ENCODE peak calls at places on chromosomes 3 and 15, in eight cellular contexts. One of them, this sample, is unnamed.

GRCh38 chr15:43794269-43795037 is 2.3 kb downstream of the SERF2 start:
- DNase-seq in MG63: peak
- DNase-seq in IMR-90: peak
- DNase-seq in fibroblast of mammary gland: peak
- DNase-seq in Caki2: no peak
- DNase-seq in dermis blood vessel endothelial cell: peak
- DNase-seq in NCI-H146: no peak
- DNase-seq in stomach: no peak
- DNase-seq in this sample: no peak

GRCh38 chr3:126828306-126828705 is 124.3 kb downstream of the CHCHD6 start:
- DNase-seq in MG63: no peak
- DNase-seq in IMR-90: no peak
- DNase-seq in fibroblast of mammary gland: peak
- DNase-seq in Caki2: no peak
- DNase-seq in dermis blood vessel endothelial cell: no peak
- DNase-seq in NCI-H146: no peak
- DNase-seq in stomach: no peak
- DNase-seq in this sample: no peak

GRCh38 chr3:53844262-53845102 is 1.7 kb downstream of the CHDH start:
- DNase-seq in MG63: no peak
- DNase-seq in IMR-90: no peak
- DNase-seq in fibroblast of mammary gland: no peak
- DNase-seq in Caki2: no peak
- DNase-seq in dermis blood vessel endothelial cell: no peak
- DNase-seq in NCI-H146: no peak
- DNase-seq in stomach: peak
- DNase-seq in this sample: no peak

GRCh38 chr3:14837864-14838263 is 19.1 kb downstream of the FGD5 start:
- DNase-seq in MG63: no peak
- DNase-seq in IMR-90: no peak
- DNase-seq in fibroblast of mammary gland: peak
- DNase-seq in Caki2: no peak
- DNase-seq in dermis blood vessel endothelial cell: peak
- DNase-seq in NCI-H146: no peak
- DNase-seq in stomach: no peak
- DNase-seq in this sample: no peak

GRCh38 chr15:31080618-31081017 is 20.9 kb downstream of the TRPM1 start:
- DNase-seq in MG63: peak
- DNase-seq in IMR-90: no peak
- DNase-seq in fibroblast of mammary gland: no peak
- DNase-seq in Caki2: peak
- DNase-seq in dermis blood vessel endothelial cell: peak
- DNase-seq in NCI-H146: peak
- DNase-seq in stomach: peak
- DNase-seq in this sample: peak

GRCh38 chr3:107452436-107452835 is 70.3 kb upstream of the BBX start:
- DNase-seq in MG63: no peak
- DNase-seq in IMR-90: peak
- DNase-seq in fibroblast of mammary gland: peak
- DNase-seq in Caki2: no peak
- DNase-seq in dermis blood vessel endothelial cell: no peak
- DNase-seq in NCI-H146: no peak
- DNase-seq in stomach: no peak
- DNase-seq in this sample: peak

GRCh38 chr3:53224536-53224935 is 31.3 kb downstream of the TKT start:
- DNase-seq in MG63: no peak
- DNase-seq in IMR-90: no peak
- DNase-seq in fibroblast of mammary gland: no peak
- DNase-seq in Caki2: no peak
- DNase-seq in dermis blood vessel endothelial cell: no peak
- DNase-seq in NCI-H146: no peak
- DNase-seq in stomach: no peak
- DNase-seq in this sample: no peak

GRCh38 chr3:127791221-127791913 is 30.9 kb downstream of the MGLL start:
- DNase-seq in MG63: peak
- DNase-seq in IMR-90: peak
- DNase-seq in fibroblast of mammary gland: peak
- DNase-seq in Caki2: peak
- DNase-seq in dermis blood vessel endothelial cell: no peak
- DNase-seq in NCI-H146: peak
- DNase-seq in stomach: peak
- DNase-seq in this sample: peak

GRCh38 chr15:66100761-66101160 is 152.8 kb downstream of the MEGF11 start:
- DNase-seq in MG63: no peak
- DNase-seq in IMR-90: no peak
- DNase-seq in fibroblast of mammary gland: no peak
- DNase-seq in Caki2: no peak
- DNase-seq in dermis blood vessel endothelial cell: no peak
- DNase-seq in NCI-H146: no peak
- DNase-seq in stomach: no peak
- DNase-seq in this sample: no peak

GRCh38 chr15:85667491-85668424 is 127.0 kb downstream of the KLHL25 start:
- DNase-seq in MG63: peak
- DNase-seq in IMR-90: peak
- DNase-seq in fibroblast of mammary gland: peak
- DNase-seq in Caki2: peak
- DNase-seq in dermis blood vessel endothelial cell: peak
- DNase-seq in NCI-H146: no peak
- DNase-seq in stomach: no peak
- DNase-seq in this sample: peak

GRCh38 chr15:83843511-83843910 is 189.6 kb downstream of the ADAMTSL3 start:
- DNase-seq in MG63: peak
- DNase-seq in IMR-90: peak
- DNase-seq in fibroblast of mammary gland: peak
- DNase-seq in Caki2: no peak
- DNase-seq in dermis blood vessel endothelial cell: no peak
- DNase-seq in NCI-H146: no peak
- DNase-seq in stomach: no peak
- DNase-seq in this sample: no peak

GRCh38 chr15:43792761-43793493 is 807 bp downstream of the SERF2 start:
- DNase-seq in MG63: peak
- DNase-seq in IMR-90: peak
- DNase-seq in fibroblast of mammary gland: peak
- DNase-seq in Caki2: no peak
- DNase-seq in dermis blood vessel endothelial cell: peak
- DNase-seq in NCI-H146: peak
- DNase-seq in stomach: no peak
- DNase-seq in this sample: peak

GRCh38 chr3:49015072-49015471 is 3.3 kb downstream of the DALRD3 start:
- DNase-seq in MG63: no peak
- DNase-seq in IMR-90: no peak
- DNase-seq in fibroblast of mammary gland: no peak
- DNase-seq in Caki2: no peak
- DNase-seq in dermis blood vessel endothelial cell: no peak
- DNase-seq in NCI-H146: no peak
- DNase-seq in stomach: no peak
- DNase-seq in this sample: no peak

GRCh38 chr3:41162981-41163380 is 36.3 kb upstream of the CTNNB1 start:
- DNase-seq in MG63: no peak
- DNase-seq in IMR-90: no peak
- DNase-seq in fibroblast of mammary gland: no peak
- DNase-seq in Caki2: no peak
- DNase-seq in dermis blood vessel endothelial cell: no peak
- DNase-seq in NCI-H146: no peak
- DNase-seq in stomach: no peak
- DNase-seq in this sample: no peak

GRCh38 chr15:68364660-68365035 is 67.3 kb downstream of the ITGA11 start:
- DNase-seq in MG63: no peak
- DNase-seq in IMR-90: no peak
- DNase-seq in fibroblast of mammary gland: no peak
- DNase-seq in Caki2: no peak
- DNase-seq in dermis blood vessel endothelial cell: no peak
- DNase-seq in NCI-H146: no peak
- DNase-seq in stomach: no peak
- DNase-seq in this sample: no peak